ENCODE peak calls at places on chromosome 1, in seven cellular contexts. One of them, this sample, is unnamed.

GRCh38 chr1:25687221-25688017 is 70.8 kb downstream of the MAN1C1 start:
- DNase-seq in CD8-positive, alpha-beta memory T cell: no peak
- DNase-seq in fibroblast of lung: no peak
- DNase-seq in heart right ventricle: no peak
- DNase-seq in stomach: no peak
- DNase-seq in OCI-LY7: no peak
- DNase-seq in body of pancreas: no peak
- DNase-seq in this sample: no peak

GRCh38 chr1:218953448-218953847 is 220.2 kb upstream of the LYPLAL1 start:
- DNase-seq in heart right ventricle: no peak
- DNase-seq in stomach: no peak
- DNase-seq in body of pancreas: no peak
- DNase-seq in OCI-LY7: no peak
- DNase-seq in CD8-positive, alpha-beta memory T cell: no peak
- DNase-seq in fibroblast of lung: no peak
- DNase-seq in this sample: no peak

GRCh38 chr1:50531027-50531426 is 107.8 kb upstream of the DMRTA2 start:
- DNase-seq in body of pancreas: no peak
- DNase-seq in CD8-positive, alpha-beta memory T cell: no peak
- DNase-seq in OCI-LY7: no peak
- DNase-seq in heart right ventricle: no peak
- DNase-seq in stomach: no peak
- DNase-seq in fibroblast of lung: no peak
- DNase-seq in this sample: no peak

GRCh38 chr1:167207940-167208623 is 12.6 kb upstream of the POU2F1 start:
- DNase-seq in fibroblast of lung: no peak
- DNase-seq in OCI-LY7: peak
- DNase-seq in CD8-positive, alpha-beta memory T cell: no peak
- DNase-seq in stomach: no peak
- DNase-seq in heart right ventricle: no peak
- DNase-seq in body of pancreas: no peak
- DNase-seq in this sample: no peak

GRCh38 chr1:245091818-245092637 is 62.8 kb upstream of the KIF26B start:
- DNase-seq in fibroblast of lung: peak
- DNase-seq in stomach: peak
- DNase-seq in CD8-positive, alpha-beta memory T cell: no peak
- DNase-seq in OCI-LY7: no peak
- DNase-seq in body of pancreas: peak
- DNase-seq in heart right ventricle: peak
- DNase-seq in this sample: peak

GRCh38 chr1:94239796-94240195 is 2.4 kb upstream of the ARHGAP29 start:
- DNase-seq in heart right ventricle: no peak
- DNase-seq in fibroblast of lung: no peak
- DNase-seq in body of pancreas: no peak
- DNase-seq in CD8-positive, alpha-beta memory T cell: no peak
- DNase-seq in stomach: no peak
- DNase-seq in OCI-LY7: no peak
- DNase-seq in this sample: no peak

GRCh38 chr1:150560576-150560975 is 11.4 kb downstream of the ADAMTSL4 start:
- DNase-seq in OCI-LY7: no peak
- DNase-seq in fibroblast of lung: no peak
- DNase-seq in body of pancreas: no peak
- DNase-seq in CD8-positive, alpha-beta memory T cell: no peak
- DNase-seq in stomach: no peak
- DNase-seq in heart right ventricle: no peak
- DNase-seq in this sample: no peak

GRCh38 chr1:80445021-80445420 is 1355.7 kb upstream of the ADGRL2 start:
- DNase-seq in OCI-LY7: no peak
- DNase-seq in CD8-positive, alpha-beta memory T cell: no peak
- DNase-seq in body of pancreas: no peak
- DNase-seq in stomach: no peak
- DNase-seq in fibroblast of lung: peak
- DNase-seq in heart right ventricle: no peak
- DNase-seq in this sample: no peak

GRCh38 chr1:192563129-192563528 is 12.4 kb upstream of the RGS1 start:
- DNase-seq in OCI-LY7: no peak
- DNase-seq in body of pancreas: no peak
- DNase-seq in stomach: no peak
- DNase-seq in fibroblast of lung: no peak
- DNase-seq in CD8-positive, alpha-beta memory T cell: no peak
- DNase-seq in heart right ventricle: no peak
- DNase-seq in this sample: no peak

GRCh38 chr1:213381572-213382084 is 330.6 kb downstream of the RPS6KC1 start:
- DNase-seq in stomach: peak
- DNase-seq in heart right ventricle: peak
- DNase-seq in body of pancreas: no peak
- DNase-seq in fibroblast of lung: peak
- DNase-seq in CD8-positive, alpha-beta memory T cell: no peak
- DNase-seq in OCI-LY7: no peak
- DNase-seq in this sample: peak

GRCh38 chr1:245205396-245205795 is 50.6 kb downstream of the KIF26B start:
- DNase-seq in stomach: no peak
- DNase-seq in OCI-LY7: no peak
- DNase-seq in heart right ventricle: no peak
- DNase-seq in CD8-positive, alpha-beta memory T cell: no peak
- DNase-seq in fibroblast of lung: peak
- DNase-seq in body of pancreas: no peak
- DNase-seq in this sample: no peak

GRCh38 chr1:234612352-234613127 is 2.6 kb upstream of the IRF2BP2 start:
- DNase-seq in OCI-LY7: peak
- DNase-seq in heart right ventricle: peak
- DNase-seq in CD8-positive, alpha-beta memory T cell: peak
- DNase-seq in fibroblast of lung: peak
- DNase-seq in stomach: peak
- DNase-seq in body of pancreas: peak
- DNase-seq in this sample: peak

GRCh38 chr1:154445040-154445472 is 39.9 kb downstream of the IL6R start:
- DNase-seq in body of pancreas: no peak
- DNase-seq in OCI-LY7: no peak
- DNase-seq in stomach: no peak
- DNase-seq in CD8-positive, alpha-beta memory T cell: no peak
- DNase-seq in fibroblast of lung: peak
- DNase-seq in heart right ventricle: no peak
- DNase-seq in this sample: peak

GRCh38 chr1:207848234-207848633 is 62.7 kb downstream of the CD34 start:
- DNase-seq in body of pancreas: peak
- DNase-seq in CD8-positive, alpha-beta memory T cell: no peak
- DNase-seq in heart right ventricle: peak
- DNase-seq in OCI-LY7: no peak
- DNase-seq in fibroblast of lung: peak
- DNase-seq in stomach: peak
- DNase-seq in this sample: peak

GRCh38 chr1:154747380-154747779 is 122.7 kb downstream of the KCNN3 start:
- DNase-seq in stomach: no peak
- DNase-seq in OCI-LY7: no peak
- DNase-seq in heart right ventricle: no peak
- DNase-seq in body of pancreas: no peak
- DNase-seq in fibroblast of lung: no peak
- DNase-seq in CD8-positive, alpha-beta memory T cell: no peak
- DNase-seq in this sample: no peak

DNA sequence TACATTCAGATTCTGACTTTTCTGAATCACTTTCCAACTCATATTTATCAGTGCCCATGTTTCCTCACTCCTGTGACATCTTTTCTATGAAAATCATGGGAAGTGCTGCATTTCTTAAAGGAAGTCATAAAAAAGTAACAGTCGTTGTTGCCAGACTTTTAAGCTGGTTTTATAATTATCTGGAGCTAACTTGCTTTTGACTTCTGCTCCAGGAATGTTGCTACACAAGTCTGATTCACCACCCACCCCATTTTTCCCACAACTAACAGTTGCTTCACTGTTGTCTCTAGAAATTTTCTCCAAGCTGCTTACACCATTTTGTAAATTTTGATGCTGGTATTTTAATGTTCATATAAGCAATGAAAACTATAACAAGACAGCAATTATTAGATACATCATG is 12.2 kb downstream of the FCRLB start:
- DNase-seq in fibroblast of lung: peak
- DNase-seq in heart right ventricle: no peak
- DNase-seq in CD8-positive, alpha-beta memory T cell: no peak
- DNase-seq in stomach: no peak
- DNase-seq in OCI-LY7: no peak
- DNase-seq in body of pancreas: no peak
- DNase-seq in this sample: no peak
- H3K27ac ChIP-seq in fibroblast of lung: peak
- H3K27ac ChIP-seq in heart right ventricle: no peak
- H3K27ac ChIP-seq in CD8-positive, alpha-beta memory T cell: no peak
- H3K27ac ChIP-seq in stomach: no peak
- H3K27ac ChIP-seq in OCI-LY7: no peak
- H3K27ac ChIP-seq in body of pancreas: no peak
- H3K27ac ChIP-seq in this sample: no peak

GRCh38 chr1:35887508-35887907 is 4.5 kb downstream of the AGO1 start:
- DNase-seq in heart right ventricle: no peak
- DNase-seq in stomach: no peak
- DNase-seq in OCI-LY7: no peak
- DNase-seq in CD8-positive, alpha-beta memory T cell: no peak
- DNase-seq in body of pancreas: no peak
- DNase-seq in fibroblast of lung: no peak
- DNase-seq in this sample: no peak
- H3K4me3 ChIP-seq in heart right ventricle: no peak
- H3K4me3 ChIP-seq in stomach: no peak
- H3K4me3 ChIP-seq in OCI-LY7: peak
- H3K4me3 ChIP-seq in CD8-positive, alpha-beta memory T cell: no peak
- H3K4me3 ChIP-seq in body of pancreas: no peak
- H3K4me3 ChIP-seq in fibroblast of lung: no peak
- H3K4me3 ChIP-seq in this sample: no peak

DNA sequence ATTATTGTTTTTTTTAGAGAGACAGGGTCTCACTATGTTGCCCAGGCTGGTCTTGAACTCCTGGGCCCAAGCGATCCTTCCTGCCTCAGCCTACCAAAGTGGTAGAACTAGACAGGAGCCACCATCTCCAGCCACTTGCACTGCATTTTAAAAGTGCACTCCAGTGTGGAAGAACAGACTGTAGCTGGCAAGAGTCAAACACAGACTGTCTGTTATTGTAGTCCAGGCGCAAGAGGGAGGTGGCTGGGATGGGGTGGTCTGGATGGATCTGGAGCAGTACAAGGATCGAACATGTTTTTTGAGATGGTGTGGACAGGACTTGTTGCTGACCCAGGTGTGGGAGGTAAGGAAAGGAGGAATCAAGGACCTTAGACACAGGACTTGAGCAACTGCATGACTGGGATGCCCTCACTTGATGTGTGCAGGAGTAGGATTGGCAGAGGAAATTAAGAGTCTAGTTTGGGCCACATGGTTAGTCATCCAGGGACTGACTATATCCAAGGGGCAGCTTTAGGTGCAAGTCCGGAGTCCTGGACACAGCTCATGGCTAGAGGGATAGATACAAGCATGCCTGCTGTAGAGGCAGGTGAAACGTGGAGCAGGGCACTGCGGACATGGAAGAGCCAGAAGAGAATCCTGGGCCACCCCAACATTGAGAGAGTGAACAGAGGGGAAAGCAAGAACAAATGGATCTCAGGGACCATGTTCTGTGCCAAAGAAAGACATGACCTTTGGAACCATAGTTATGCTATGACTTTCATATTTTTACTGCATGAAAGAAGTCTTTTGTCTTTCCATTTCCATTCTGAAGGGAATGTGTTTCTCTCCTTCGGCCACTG is 42.0 kb downstream of the ELK4 start:
- DNase-seq in heart right ventricle: no peak
- DNase-seq in body of pancreas: no peak
- DNase-seq in OCI-LY7: no peak
- DNase-seq in fibroblast of lung: no peak
- DNase-seq in CD8-positive, alpha-beta memory T cell: no peak
- DNase-seq in stomach: no peak
- DNase-seq in this sample: no peak
- H3K27ac ChIP-seq in heart right ventricle: no peak
- H3K27ac ChIP-seq in body of pancreas: peak
- H3K27ac ChIP-seq in OCI-LY7: no peak
- H3K27ac ChIP-seq in fibroblast of lung: no peak
- H3K27ac ChIP-seq in CD8-positive, alpha-beta memory T cell: no peak
- H3K27ac ChIP-seq in stomach: peak
- H3K27ac ChIP-seq in this sample: no peak

GRCh38 chr1:62436039-62436465 is 797 bp upstream of the USP1 start:
- DNase-seq in CD8-positive, alpha-beta memory T cell: no peak
- DNase-seq in heart right ventricle: no peak
- DNase-seq in OCI-LY7: no peak
- DNase-seq in fibroblast of lung: no peak
- DNase-seq in stomach: peak
- DNase-seq in body of pancreas: no peak
- DNase-seq in this sample: peak

GRCh38 chr1:62437273-62437945 is 560 bp downstream of the USP1 start:
- DNase-seq in OCI-LY7: peak
- DNase-seq in CD8-positive, alpha-beta memory T cell: peak
- DNase-seq in stomach: no peak
- DNase-seq in heart right ventricle: no peak
- DNase-seq in body of pancreas: no peak
- DNase-seq in fibroblast of lung: peak
- DNase-seq in this sample: peak

GRCh38 chr1:62436466-62437272 is at the start of gene USP1:
- DNase-seq in fibroblast of lung: peak
- DNase-seq in CD8-positive, alpha-beta memory T cell: peak
- DNase-seq in OCI-LY7: peak
- DNase-seq in body of pancreas: peak
- DNase-seq in stomach: peak
- DNase-seq in heart right ventricle: peak
- DNase-seq in this sample: peak

GRCh38 chr1:62438163-62438562 is 1.3 kb downstream of the USP1 start:
- DNase-seq in stomach: no peak
- DNase-seq in body of pancreas: no peak
- DNase-seq in CD8-positive, alpha-beta memory T cell: no peak
- DNase-seq in OCI-LY7: peak
- DNase-seq in fibroblast of lung: peak
- DNase-seq in heart right ventricle: no peak
- DNase-seq in this sample: no peak

DNA sequence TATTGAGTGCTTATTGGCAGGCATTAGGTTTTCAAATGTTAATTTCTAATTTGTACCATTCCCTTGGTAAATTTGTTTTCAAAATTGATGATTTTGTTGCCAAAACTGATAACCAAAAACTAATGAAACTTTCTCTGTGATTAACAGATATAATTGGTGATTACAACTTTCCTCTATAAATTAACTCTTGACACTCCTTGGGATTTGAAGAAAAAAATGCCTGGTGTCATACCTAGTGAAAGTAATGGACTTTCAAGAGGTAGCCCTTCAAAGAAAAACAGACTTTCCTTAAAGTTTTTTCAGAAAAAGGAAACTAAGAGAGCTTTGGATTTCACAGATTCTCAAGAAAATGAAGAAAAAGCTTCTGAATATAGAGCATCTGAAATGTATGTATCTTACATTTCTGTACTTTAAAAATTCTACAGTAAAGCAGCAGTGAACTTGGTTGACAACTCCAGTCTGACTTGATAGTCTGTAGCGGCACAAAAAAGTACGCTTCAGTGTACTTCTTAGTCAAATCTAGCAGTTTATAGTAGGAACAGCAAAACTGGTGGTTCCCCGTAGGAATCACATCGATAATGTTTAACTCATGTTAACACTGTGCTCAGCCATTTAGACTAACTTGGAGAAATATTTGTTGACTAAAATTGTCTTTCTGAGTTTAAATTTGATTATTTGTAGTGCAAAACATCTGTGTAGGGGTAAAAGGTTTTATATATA is 3.0 kb downstream of the USP1 start:
- DNase-seq in stomach: no peak
- DNase-seq in fibroblast of lung: no peak
- DNase-seq in OCI-LY7: peak
- DNase-seq in body of pancreas: no peak
- DNase-seq in heart right ventricle: no peak
- DNase-seq in CD8-positive, alpha-beta memory T cell: no peak
- DNase-seq in this sample: no peak
- H3K4me3 ChIP-seq in stomach: no peak
- H3K4me3 ChIP-seq in fibroblast of lung: no peak
- H3K4me3 ChIP-seq in OCI-LY7: peak
- H3K4me3 ChIP-seq in body of pancreas: no peak
- H3K4me3 ChIP-seq in heart right ventricle: peak
- H3K4me3 ChIP-seq in CD8-positive, alpha-beta memory T cell: peak
- H3K4me3 ChIP-seq in this sample: no peak